ENCODE peak calls at places on chromosomes 5 and 9, in four cellular contexts. H is stimulated activated CD4-positive, alpha-beta T cell treated with anti-CD3 and anti-CD28 coated beads, Interleukin-2, amount 100 ng/mL, for 24 hours; B is RPMI7951; K is T follicular helper cell. Q is an unnamed sample.

GRCh38 chr9:33823801-33824200 is 6.8 kb downstream of the UBE2R2 start:
- DNase-seq in H (no peak), B (no peak), K (no peak), Q (no peak)

GRCh38 chr9:120877276-120878034 is 467 bp upstream of the PHF19 start:
- DNase-seq in H (peak; percentile 86), B (peak; percentile 78), K (no peak), Q (peak; percentile 50)

GRCh38 chr9:18333157-18333556 is 140.8 kb upstream of the ADAMTSL1 start:
- DNase-seq in H (no peak), B (peak; percentile 16), K (no peak), Q (no peak)

GRCh38 chr5:64947031-64947430 is 178.3 kb downstream of the CWC27 start:
- DNase-seq in H (no peak), B (peak; percentile 5), K (no peak), Q (peak; percentile 7)

GRCh38 chr9:87855061-87855460 is 27.6 kb upstream of the SPATA31E1 start:
- DNase-seq in H (no peak), B (no peak), K (no peak), Q (no peak)

GRCh38 chr5:153791339-153791738 is 247.4 kb downstream of the FAM114A2 start:
- DNase-seq in H (no peak), B (no peak), K (no peak), Q (no peak)

GRCh38 chr5:80346055-80346454 is 26.3 kb downstream of the SPZ1 start:
- DNase-seq in H (peak; percentile 34), B (peak; percentile 22), K (no peak), Q (peak; percentile 34)

GRCh38 chr9:126860077-126860756 is at the start of gene ZBTB34:
- DNase-seq in H (peak; percentile 76), B (peak; percentile 49), K (peak; percentile 62), Q (peak; percentile 57)

GRCh38 chr9:98378206-98379193 is 123.1 kb upstream of the TBC1D2 start:
- DNase-seq in H (no peak), B (peak; percentile 47), K (no peak), Q (no peak)

GRCh38 chr5:129074903-129075302 is 19.6 kb upstream of the ISOC1 start:
- DNase-seq in H (no peak), B (no peak), K (no peak), Q (no peak)

GRCh38 chr9:35518212-35518917 is 28.5 kb downstream of the RUSC2 start:
- DNase-seq in H (no peak), B (peak; percentile 85), K (no peak), Q (no peak)

GRCh38 chr5:107671742-107672211 is 1.0 kb upstream of the EFNA5 start:
- DNase-seq in H (no peak), B (peak; percentile 56), K (no peak), Q (peak; percentile 24)

GRCh38 chr9:124659099-124659659 is 111.9 kb downstream of the NR6A1 start:
- DNase-seq in H (peak; percentile 50), B (peak; percentile 99), K (no peak), Q (peak; percentile 55)

Q was measured in small intestine.